ENCODE peak calls at places on chromosomes 4 and X, in six cellular contexts. Q is NCI-H187 treated with DMSO at 0.1 percent for 48 hours; B is ACHN; C is tibial nerve; W is stimulated activated CD4-positive, alpha-beta T cell treated with anti-CD3 and anti-CD28 coated beads, Interleukin-1b, Interleukin-23, amount 100 ng/mL, for 24 hours; L is activated T-helper 1 cell treated with anti-CD3 and anti-CD28 coated beads, Interleukin-2, amount 50 U/mL, for 16 hours. V is an unnamed sample.

GRCh38 chr4:102867278-102868152 is 1.3 kb upstream of the CISD2 start:
- DNase-seq in Q (no peak), B (peak), C (no peak), W (no peak), L (no peak), V (no peak)

GRCh38 chr4:125303058-125303457 is 11.7 kb upstream of the FAT4 start:
- DNase-seq in Q (no peak), B (no peak), C (no peak), W (no peak), L (no peak), V (no peak)

GRCh38 chr4:133152330-133152791 is 3.3 kb downstream of the PCDH10 start:
- DNase-seq in Q (no peak), B (no peak), C (no peak), W (no peak), L (no peak), V (no peak)

GRCh38 chrX:75061701-75062100 is 94.4 kb downstream of the ABCB7 start:
- DNase-seq in Q (no peak), B (no peak), C (no peak), W (no peak), L (no peak), V (no peak)

GRCh38 chr4:146053901-146054300 is 115.3 kb upstream of the ZNF827 start:
- DNase-seq in Q (no peak), B (no peak), C (no peak), W (no peak), L (no peak), V (no peak)

GRCh38 chr4:152936446-152937279 is 540 bp downstream of the FHDC1 start:
- DNase-seq in Q (no peak), B (peak), C (no peak), W (no peak), L (no peak), V (no peak)

GRCh38 chr4:118348886-118349285 is 3.9 kb downstream of the PRSS12 start:
- DNase-seq in Q (no peak), B (no peak), C (no peak), W (no peak), L (no peak), V (no peak)

GRCh38 chrX:110699109-110699508 is 96.5 kb downstream of the CHRDL1 start:
- DNase-seq in Q (no peak), B (peak), C (no peak), W (no peak), L (no peak), V (no peak)

GRCh38 chr4:25563071-25563564 is 92.5 kb upstream of the SLC34A2 start:
- DNase-seq in Q (peak), B (no peak), C (no peak), W (no peak), L (no peak), V (no peak)